ENCODE peak calls at places on chromosomes 12 and 14, in seven cellular contexts. One of them, this sample, is unnamed.
A peak's percentile ranks its signal among the peaks of the same experiment; 100 is the strongest.

GRCh38 chr14:24436355-24437019 is 6.1 kb downstream of the SDR39U1 start:
- DNase-seq in neural crest cell: peak; percentile 38
- DNase-seq in ACHN: peak; percentile 60
- DNase-seq in RPMI7951: peak; percentile 65
- DNase-seq in Karpas-422: peak; percentile 89
- DNase-seq in NCI-H345: peak; percentile 56
- DNase-seq in left colon: no peak
- DNase-seq in this sample: no peak

GRCh38 chr12:112870267-112870980 is 36.3 kb upstream of the OAS1 start:
- DNase-seq in neural crest cell: no peak
- DNase-seq in ACHN: no peak
- DNase-seq in RPMI7951: no peak
- DNase-seq in Karpas-422: no peak
- DNase-seq in NCI-H345: no peak
- DNase-seq in left colon: no peak
- DNase-seq in this sample: no peak

GRCh38 chr12:123142948-123143752 is 7.7 kb downstream of the PITPNM2 start:
- DNase-seq in neural crest cell: no peak
- DNase-seq in ACHN: peak; percentile 71
- DNase-seq in RPMI7951: peak; percentile 42
- DNase-seq in Karpas-422: peak; percentile 54
- DNase-seq in NCI-H345: peak; percentile 84
- DNase-seq in left colon: peak; percentile 77
- DNase-seq in this sample: no peak

GRCh38 chr12:23204933-23205778 is 580.2 kb downstream of the ETNK1 start:
- DNase-seq in neural crest cell: no peak
- DNase-seq in ACHN: peak; percentile 68
- DNase-seq in RPMI7951: peak; percentile 40
- DNase-seq in Karpas-422: peak; percentile 81
- DNase-seq in NCI-H345: peak; percentile 66
- DNase-seq in left colon: no peak
- DNase-seq in this sample: no peak

GRCh38 chr12:51348116-51348515 is 1.6 kb upstream of the CELA1 start:
- DNase-seq in neural crest cell: no peak
- DNase-seq in ACHN: no peak
- DNase-seq in RPMI7951: no peak
- DNase-seq in Karpas-422: no peak
- DNase-seq in NCI-H345: no peak
- DNase-seq in left colon: no peak
- DNase-seq in this sample: no peak

GRCh38 chr12:124564232-124564958 is 3.0 kb downstream of the NCOR2 start:
- DNase-seq in neural crest cell: no peak
- DNase-seq in ACHN: no peak
- DNase-seq in RPMI7951: no peak
- DNase-seq in Karpas-422: no peak
- DNase-seq in NCI-H345: peak; percentile 44
- DNase-seq in left colon: no peak
- DNase-seq in this sample: no peak

GRCh38 chr12:23611320-23611719 is 338.1 kb downstream of the SOX5 start:
- DNase-seq in neural crest cell: no peak
- DNase-seq in ACHN: no peak
- DNase-seq in RPMI7951: no peak
- DNase-seq in Karpas-422: no peak
- DNase-seq in NCI-H345: peak; percentile 31
- DNase-seq in left colon: no peak
- DNase-seq in this sample: no peak

GRCh38 chr14:70919774-70920173 is 12.5 kb downstream of the PCNX1 start:
- DNase-seq in neural crest cell: no peak
- DNase-seq in ACHN: peak; percentile 24
- DNase-seq in RPMI7951: peak; percentile 24
- DNase-seq in Karpas-422: no peak
- DNase-seq in NCI-H345: no peak
- DNase-seq in left colon: no peak
- DNase-seq in this sample: no peak

GRCh38 chr12:131989021-131989420 is 39.3 kb downstream of the EP400 start:
- DNase-seq in neural crest cell: no peak
- DNase-seq in ACHN: no peak
- DNase-seq in RPMI7951: no peak
- DNase-seq in Karpas-422: no peak
- DNase-seq in NCI-H345: no peak
- DNase-seq in left colon: no peak
- DNase-seq in this sample: no peak

GRCh38 chr12:75951399-75952228 is 80.0 kb downstream of the PHLDA1 start:
- DNase-seq in neural crest cell: no peak
- DNase-seq in ACHN: no peak
- DNase-seq in RPMI7951: peak; percentile 31
- DNase-seq in Karpas-422: no peak
- DNase-seq in NCI-H345: no peak
- DNase-seq in left colon: no peak
- DNase-seq in this sample: no peak

GRCh38 chr12:121260091-121260490 is 36.4 kb downstream of the CAMKK2 start:
- DNase-seq in neural crest cell: no peak
- DNase-seq in ACHN: no peak
- DNase-seq in RPMI7951: no peak
- DNase-seq in Karpas-422: no peak
- DNase-seq in NCI-H345: no peak
- DNase-seq in left colon: no peak
- DNase-seq in this sample: no peak

GRCh38 chr14:69573841-69574265 is 818 bp downstream of the CCDC177 start:
- DNase-seq in neural crest cell: peak; percentile 14
- DNase-seq in ACHN: no peak
- DNase-seq in RPMI7951: no peak
- DNase-seq in Karpas-422: peak; percentile 83
- DNase-seq in NCI-H345: peak; percentile 85
- DNase-seq in left colon: no peak
- DNase-seq in this sample: no peak

GRCh38 chr14:103562135-103562384 is 397 bp downstream of the BAG5 start:
- DNase-seq in neural crest cell: no peak
- DNase-seq in ACHN: no peak
- DNase-seq in RPMI7951: peak; percentile 47
- DNase-seq in Karpas-422: peak; percentile 85
- DNase-seq in NCI-H345: no peak
- DNase-seq in left colon: no peak
- DNase-seq in this sample: peak; percentile 86

GRCh38 chr14:52694761-52695480 is 437 bp downstream of the ERO1A start:
- DNase-seq in neural crest cell: no peak
- DNase-seq in ACHN: peak; percentile 50
- DNase-seq in RPMI7951: peak; percentile 42
- DNase-seq in Karpas-422: peak; percentile 88
- DNase-seq in NCI-H345: peak; percentile 51
- DNase-seq in left colon: no peak
- DNase-seq in this sample: no peak

GRCh38 chr14:91968280-91968679 is 20.8 kb upstream of the FBLN5 start:
- DNase-seq in neural crest cell: no peak
- DNase-seq in ACHN: no peak
- DNase-seq in RPMI7951: no peak
- DNase-seq in Karpas-422: no peak
- DNase-seq in NCI-H345: no peak
- DNase-seq in left colon: no peak
- DNase-seq in this sample: no peak

GRCh38 chr12:39368096-39368495 is 74.8 kb downstream of the KIF21A start:
- DNase-seq in neural crest cell: no peak
- DNase-seq in ACHN: no peak
- DNase-seq in RPMI7951: no peak
- DNase-seq in Karpas-422: no peak
- DNase-seq in NCI-H345: no peak
- DNase-seq in left colon: no peak
- DNase-seq in this sample: no peak

GRCh38 chr12:16520328-16520727 is 85.6 kb downstream of the LMO3 start:
- DNase-seq in neural crest cell: no peak
- DNase-seq in ACHN: no peak
- DNase-seq in RPMI7951: no peak
- DNase-seq in Karpas-422: no peak
- DNase-seq in NCI-H345: no peak
- DNase-seq in left colon: no peak
- DNase-seq in this sample: no peak

GRCh38 chr12:19707948-19708409 is 268.7 kb downstream of the AEBP2 start:
- DNase-seq in neural crest cell: no peak
- DNase-seq in ACHN: no peak
- DNase-seq in RPMI7951: peak; percentile 58
- DNase-seq in Karpas-422: peak; percentile 42
- DNase-seq in NCI-H345: no peak
- DNase-seq in left colon: no peak
- DNase-seq in this sample: no peak

GRCh38 chr12:15268927-15269552 is 47.8 kb upstream of the RERG start:
- DNase-seq in neural crest cell: peak; percentile 10
- DNase-seq in ACHN: peak; percentile 85
- DNase-seq in RPMI7951: peak; percentile 61
- DNase-seq in Karpas-422: peak; percentile 83
- DNase-seq in NCI-H345: peak; percentile 81
- DNase-seq in left colon: peak; percentile 32
- DNase-seq in this sample: no peak

GRCh38 chr12:104865080-104865479 is 93.0 kb downstream of the SLC41A2 start:
- DNase-seq in neural crest cell: no peak
- DNase-seq in ACHN: no peak
- DNase-seq in RPMI7951: peak; percentile 13
- DNase-seq in Karpas-422: no peak
- DNase-seq in NCI-H345: no peak
- DNase-seq in left colon: no peak
- DNase-seq in this sample: no peak

GRCh38 chr12:132646850-132647249 is 28.3 kb downstream of the P2RX2 start:
- DNase-seq in neural crest cell: no peak
- DNase-seq in ACHN: no peak
- DNase-seq in RPMI7951: no peak
- DNase-seq in Karpas-422: no peak
- DNase-seq in NCI-H345: no peak
- DNase-seq in left colon: no peak
- DNase-seq in this sample: peak; percentile 6

GRCh38 chr12:127667131-127667685 is 599.8 kb upstream of the TMEM132C start:
- DNase-seq in neural crest cell: no peak
- DNase-seq in ACHN: no peak
- DNase-seq in RPMI7951: no peak
- DNase-seq in Karpas-422: no peak
- DNase-seq in NCI-H345: no peak
- DNase-seq in left colon: no peak
- DNase-seq in this sample: no peak

GRCh38 chr12:93896427-93896826 is 219.3 kb downstream of the CRADD start:
- DNase-seq in neural crest cell: no peak
- DNase-seq in ACHN: no peak
- DNase-seq in RPMI7951: no peak
- DNase-seq in Karpas-422: no peak
- DNase-seq in NCI-H345: no peak
- DNase-seq in left colon: no peak
- DNase-seq in this sample: no peak

GRCh38 chr14:90500665-90501370 is 104.0 kb downstream of the CALM1 start:
- DNase-seq in neural crest cell: no peak
- DNase-seq in ACHN: no peak
- DNase-seq in RPMI7951: peak; percentile 39
- DNase-seq in Karpas-422: no peak
- DNase-seq in NCI-H345: no peak
- DNase-seq in left colon: no peak
- DNase-seq in this sample: no peak

GRCh38 chr12:39441963-39442894 is 691 bp downstream of the KIF21A start:
- DNase-seq in neural crest cell: peak; percentile 32
- DNase-seq in ACHN: peak; percentile 68
- DNase-seq in RPMI7951: peak; percentile 33
- DNase-seq in Karpas-422: peak; percentile 40
- DNase-seq in NCI-H345: peak; percentile 64
- DNase-seq in left colon: peak; percentile 48
- DNase-seq in this sample: peak; percentile 51

GRCh38 chr14:80681651-80682050 is 259.9 kb downstream of the CEP128 start:
- DNase-seq in neural crest cell: no peak
- DNase-seq in ACHN: no peak
- DNase-seq in RPMI7951: peak; percentile 2
- DNase-seq in Karpas-422: no peak
- DNase-seq in NCI-H345: no peak
- DNase-seq in left colon: no peak
- DNase-seq in this sample: no peak

GRCh38 chr14:68174446-68174845 is 354.9 kb downstream of the RAD51B start:
- DNase-seq in neural crest cell: no peak
- DNase-seq in ACHN: no peak
- DNase-seq in RPMI7951: no peak
- DNase-seq in Karpas-422: no peak
- DNase-seq in NCI-H345: no peak
- DNase-seq in left colon: no peak
- DNase-seq in this sample: no peak

GRCh38 chr12:24496755-24497154 is 452.1 kb downstream of the BCAT1 start:
- DNase-seq in neural crest cell: no peak
- DNase-seq in ACHN: peak; percentile 49
- DNase-seq in RPMI7951: peak; percentile 50
- DNase-seq in Karpas-422: no peak
- DNase-seq in NCI-H345: no peak
- DNase-seq in left colon: no peak
- DNase-seq in this sample: no peak

GRCh38 chr12:6724409-6724797 is 557 bp downstream of the COPS7A start:
- DNase-seq in neural crest cell: no peak
- DNase-seq in ACHN: peak; percentile 47
- DNase-seq in RPMI7951: peak; percentile 30
- DNase-seq in Karpas-422: peak; percentile 75
- DNase-seq in NCI-H345: no peak
- DNase-seq in left colon: peak; percentile 34
- DNase-seq in this sample: no peak

GRCh38 chr12:26740991-26741390 is 92.0 kb downstream of the ITPR2 start:
- DNase-seq in neural crest cell: no peak
- DNase-seq in ACHN: no peak
- DNase-seq in RPMI7951: no peak
- DNase-seq in Karpas-422: no peak
- DNase-seq in NCI-H345: no peak
- DNase-seq in left colon: no peak
- DNase-seq in this sample: no peak

GRCh38 chr14:75634848-75635247 is 25.8 kb downstream of the ERG28 start:
- DNase-seq in neural crest cell: no peak
- DNase-seq in ACHN: no peak
- DNase-seq in RPMI7951: peak; percentile 18
- DNase-seq in Karpas-422: no peak
- DNase-seq in NCI-H345: no peak
- DNase-seq in left colon: no peak
- DNase-seq in this sample: no peak

GRCh38 chr12:50542448-50542847 is 37.7 kb downstream of the DIP2B start:
- DNase-seq in neural crest cell: no peak
- DNase-seq in ACHN: no peak
- DNase-seq in RPMI7951: peak; percentile 29
- DNase-seq in Karpas-422: no peak
- DNase-seq in NCI-H345: no peak
- DNase-seq in left colon: no peak
- DNase-seq in this sample: no peak

GRCh38 chr14:92937229-92937937 is 14.4 kb downstream of the CHGA start:
- DNase-seq in neural crest cell: no peak
- DNase-seq in ACHN: no peak
- DNase-seq in RPMI7951: no peak
- DNase-seq in Karpas-422: no peak
- DNase-seq in NCI-H345: peak; percentile 75
- DNase-seq in left colon: no peak
- DNase-seq in this sample: no peak

GRCh38 chr12:85993746-85994145 is 119.7 kb downstream of the NTS start:
- DNase-seq in neural crest cell: no peak
- DNase-seq in ACHN: no peak
- DNase-seq in RPMI7951: no peak
- DNase-seq in Karpas-422: no peak
- DNase-seq in NCI-H345: no peak
- DNase-seq in left colon: no peak
- DNase-seq in this sample: no peak

GRCh38 chr12:106583578-106584103 is 837 bp downstream of the RFX4 start:
- DNase-seq in neural crest cell: peak; percentile 45
- DNase-seq in ACHN: no peak
- DNase-seq in RPMI7951: no peak
- DNase-seq in Karpas-422: no peak
- DNase-seq in NCI-H345: peak; percentile 9
- DNase-seq in left colon: no peak
- DNase-seq in this sample: peak; percentile 76

GRCh38 chr14:103530390-103530789 is 1.4 kb downstream of the TRMT61A start:
- DNase-seq in neural crest cell: no peak
- DNase-seq in ACHN: no peak
- DNase-seq in RPMI7951: no peak
- DNase-seq in Karpas-422: peak; percentile 74
- DNase-seq in NCI-H345: no peak
- DNase-seq in left colon: no peak
- DNase-seq in this sample: no peak

GRCh38 chr14:52314521-52315354 is 626 bp downstream of the PTGER2 start:
- DNase-seq in neural crest cell: peak; percentile 9
- DNase-seq in ACHN: peak; percentile 2
- DNase-seq in RPMI7951: peak; percentile 10
- DNase-seq in Karpas-422: no peak
- DNase-seq in NCI-H345: no peak
- DNase-seq in left colon: peak; percentile 30
- DNase-seq in this sample: peak; percentile 81